ENCODE peak calls at places on chromosomes 3 and 15, in six cellular contexts. N, Q, O, D, P and G are unnamed samples.

GRCh38 chr3:38114052-38114874 is 22.7 kb downstream of the ACAA1 start:
- DNase-seq in N (no peak), Q (no peak), O (no peak), D (no peak), P (no peak), G (no peak)

GRCh38 chr15:25173241-25174028 is 218.6 kb downstream of the SNRPN start:
- DNase-seq in N (no peak), Q (no peak), O (peak), D (no peak), P (no peak), G (no peak)

GRCh38 chr15:77768107-77768506 is 135.4 kb upstream of the LINGO1 start:
- DNase-seq in N (no peak), Q (no peak), O (no peak), D (no peak), P (no peak), G (no peak)

GRCh38 chr3:196181127-196181546 is 30.1 kb downstream of the ZDHHC19 start:
- DNase-seq in N (peak), Q (no peak), O (no peak), D (no peak), P (no peak), G (no peak)

GRCh38 chr3:149449799-149450198 is 24.7 kb upstream of the TM4SF4 start:
- DNase-seq in N (no peak), Q (no peak), O (peak), D (no peak), P (no peak), G (no peak)

GRCh38 chr15:39699531-39700110 is 83.0 kb downstream of the FSIP1 start:
- DNase-seq in N (no peak), Q (no peak), O (peak), D (no peak), P (no peak), G (no peak)

GRCh38 chr15:39365873-39366272 is 215.0 kb upstream of the THBS1 start:
- DNase-seq in N (no peak), Q (no peak), O (no peak), D (no peak), P (no peak), G (no peak)

GRCh38 chr15:41866263-41866703 is 27.6 kb downstream of the SPTBN5 start:
- DNase-seq in N (peak), Q (peak), O (no peak), D (no peak), P (no peak), G (no peak)

GRCh38 chr3:196569003-196569516 is 600 bp downstream of the FBXO45 start:
- DNase-seq in N (peak), Q (peak), O (peak), D (no peak), P (no peak), G (peak)

GRCh38 chr3:173584834-173585831 is 187.6 kb downstream of the NLGN1 start:
- DNase-seq in N (no peak), Q (no peak), O (peak), D (no peak), P (no peak), G (no peak)

GRCh38 chr15:61199681-61200080 is 29.4 kb downstream of the RORA start:
- DNase-seq in N (no peak), Q (no peak), O (no peak), D (no peak), P (no peak), G (no peak)

GRCh38 chr15:81120069-81120468 is 14.0 kb upstream of the CFAP161 start:
- DNase-seq in N (no peak), Q (no peak), O (no peak), D (no peak), P (no peak), G (peak)

GRCh38 chr15:70910958-70911357 is 18.3 kb downstream of the LRRC49 start:
- DNase-seq in N (no peak), Q (no peak), O (no peak), D (no peak), P (no peak), G (no peak)

GRCh38 chr3:195911041-195911945 is 2.9 kb upstream of the TNK2 start:
- DNase-seq in N (no peak), Q (no peak), O (no peak), D (no peak), P (no peak), G (peak)

GRCh38 chr15:94110476-94111130 is 120.8 kb upstream of the MCTP2 start:
- DNase-seq in N (no peak), Q (peak), O (no peak), D (no peak), P (no peak), G (peak)

GRCh38 chr3:9142346-9142745 is 107.1 kb downstream of the SRGAP3 start:
- DNase-seq in N (no peak), Q (no peak), O (no peak), D (no peak), P (no peak), G (peak)

GRCh38 chr15:54502416-54503075 is 524.3 kb downstream of the UNC13C start:
- DNase-seq in N (no peak), Q (no peak), O (no peak), D (no peak), P (no peak), G (no peak)

GRCh38 chr3:108838411-108838810 is 15.8 kb downstream of the TRAT1 start:
- DNase-seq in N (no peak), Q (no peak), O (no peak), D (no peak), P (no peak), G (no peak)

GRCh38 chr3:13500133-13500885 is 20.2 kb downstream of the HDAC11 start:
- DNase-seq in N (no peak), Q (no peak), O (peak), D (no peak), P (no peak), G (no peak)

GRCh38 chr3:81851166-81851565 is 89.7 kb upstream of the GBE1 start:
- DNase-seq in N (no peak), Q (no peak), O (no peak), D (no peak), P (no peak), G (no peak)

GRCh38 chr3:27578032-27578431 is 93.8 kb upstream of the SLC4A7 start:
- DNase-seq in N (no peak), Q (no peak), O (peak), D (no peak), P (no peak), G (no peak)

GRCh38 chr3:32791833-32792232 is 26.0 kb upstream of the TRIM71 start:
- DNase-seq in N (no peak), Q (no peak), O (no peak), D (no peak), P (no peak), G (no peak)

GRCh38 chr15:37900286-37901221 is 33.9 kb upstream of the TMCO5A start:
- DNase-seq in N (no peak), Q (no peak), O (peak), D (no peak), P (no peak), G (peak)

GRCh38 chr15:78065284-78065872 is 12.1 kb downstream of the TBC1D2B start:
- DNase-seq in N (peak), Q (peak), O (peak), D (no peak), P (no peak), G (peak)

GRCh38 chr3:154182322-154182922 is 61.2 kb downstream of the ARHGEF26 start:
- DNase-seq in N (no peak), Q (no peak), O (no peak), D (no peak), P (peak), G (no peak)

GRCh38 chr3:83002869-83003445 is 1241.5 kb upstream of the GBE1 start:
- DNase-seq in N (no peak), Q (no peak), O (no peak), D (no peak), P (no peak), G (no peak)

GRCh38 chr3:126484662-126485061 is 9.0 kb upstream of the ZXDC start:
- DNase-seq in N (no peak), Q (no peak), O (no peak), D (no peak), P (no peak), G (no peak)

GRCh38 chr3:178439504-178439903 is 96.7 kb upstream of the KCNMB2 start:
- DNase-seq in N (no peak), Q (no peak), O (peak), D (no peak), P (no peak), G (peak)

GRCh38 chr3:24048843-24049242 is 103.8 kb downstream of the NR1D2 start:
- DNase-seq in N (no peak), Q (no peak), O (peak), D (no peak), P (no peak), G (no peak)

GRCh38 chr15:43930079-43930478 is 103.3 kb downstream of the WDR76 start:
- DNase-seq in N (no peak), Q (no peak), O (peak), D (no peak), P (no peak), G (no peak)

GRCh38 chr3:166013073-166013679 is 176.0 kb upstream of the BCHE start:
- DNase-seq in N (peak), Q (peak), O (peak), D (peak), P (peak), G (peak)

GRCh38 chr15:73982251-73982962 is 9.7 kb downstream of the STOML1 start:
- DNase-seq in N (no peak), Q (no peak), O (peak), D (no peak), P (peak), G (peak)

GRCh38 chr3:40782086-40782721 is 257.4 kb downstream of the ZNF621 start:
- DNase-seq in N (peak), Q (peak), O (no peak), D (no peak), P (no peak), G (peak)